ENCODE peak calls at places on chromosomes 1 and 21, in five cellular contexts. H is skeletal muscle cell; Q is lower lobe of right lung; N is T-cell; K is stimulated activated CD8-positive, alpha-beta memory T cell treated with anti-CD3 and anti-CD28 coated beads, Interleukin-12 subunit alpha, Interleukin-12 subunit beta, amount 100 ng/mL, for 1 hour. Z is an unnamed sample.

GRCh38 chr1:57258616-57259330 is 165.1 kb downstream of the DAB1 start:
- DNase-seq in N (no peak), H (no peak), K (no peak), Q (no peak), Z (no peak)

GRCh38 chr21:43333301-43334062 is 93.4 kb downstream of the SIK1 start:
- DNase-seq in H (peak; percentile 83), K (no peak), N (no peak), Q (peak; percentile 79), Z (peak; percentile 88)

GRCh38 chr1:183234660-183235476 is 48.8 kb downstream of the LAMC2 start:
- DNase-seq in H (peak; percentile 96), Q (no peak), N (no peak), K (no peak), Z (peak; percentile 91)

GRCh38 chr21:35682874-35683549 is 377.3 kb downstream of the SETD4 start:
- DNase-seq in Q (no peak), N (no peak), H (no peak), K (no peak), Z (no peak)

GRCh38 chr1:164651378-164651951 is 92.5 kb downstream of the PBX1 start:
- DNase-seq in N (no peak), K (peak; percentile 2), Q (no peak), H (no peak), Z (no peak)

GRCh38 chr1:84611091-84611490 is 36.9 kb upstream of the CTBS start:
- DNase-seq in K (no peak), Q (no peak), H (no peak), N (no peak), Z (no peak)

GRCh38 chr1:174996474-174996873 is 3.3 kb upstream of the CACYBP start:
- DNase-seq in H (no peak), K (no peak), N (no peak), Q (no peak), Z (no peak)

GRCh38 chr1:236108027-236108648 is 34.2 kb upstream of the GPR137B start:
- DNase-seq in H (no peak), Q (no peak), N (no peak), K (no peak), Z (no peak)

GRCh38 chr1:53754484-53755312 is 15.7 kb upstream of the GLIS1 start:
- DNase-seq in Q (no peak), K (no peak), H (peak; percentile 31), N (no peak), Z (no peak)

GRCh38 chr1:152514715-152515453 is 602 bp downstream of the CRCT1 start:
- DNase-seq in H (no peak), N (no peak), K (no peak), Q (no peak), Z (no peak)

GRCh38 chr1:118177998-118178397 is 7.0 kb downstream of the SPAG17 start:
- DNase-seq in Q (no peak), K (no peak), N (no peak), H (no peak), Z (no peak)

GRCh38 chr21:21019681-21020080 is 21.5 kb downstream of the NCAM2 start:
- DNase-seq in N (no peak), K (no peak), H (no peak), Q (no peak), Z (no peak)

GRCh38 chr1:184930645-184931044 is 43.7 kb downstream of the NIBAN1 start:
- DNase-seq in Q (no peak), N (no peak), H (no peak), K (no peak), Z (no peak)

GRCh38 chr1:183033205-183033604 is 10.0 kb downstream of the LAMC1 start:
- DNase-seq in N (no peak), K (no peak), Q (no peak), H (no peak), Z (no peak)

GRCh38 chr1:169681094-169681493 is 30.3 kb downstream of the SELL start:
- DNase-seq in H (no peak), K (no peak), Q (no peak), N (no peak), Z (no peak)

GRCh38 chr1:60343736-60344135 is 270.2 kb upstream of the C1orf87 start:
- DNase-seq in Q (no peak), K (no peak), H (no peak), N (no peak), Z (no peak)

GRCh38 chr1:153682730-153683129 is 4.2 kb downstream of the NPR1 start:
- DNase-seq in N (no peak), K (no peak), H (no peak), Q (peak; percentile 28), Z (no peak)

GRCh38 chr1:8903908-8904650 is 25.6 kb upstream of the ENO1 start:
- DNase-seq in N (no peak), K (no peak), Q (no peak), H (peak; percentile 82), Z (peak; percentile 95)

GRCh38 chr1:214551436-214552173 is at the start of gene PTPN14:
- DNase-seq in N (no peak), H (peak; percentile 85), K (no peak), Q (peak; percentile 90), Z (peak; percentile 82)

GRCh38 chr1:102858695-102859094 is 249.6 kb downstream of the COL11A1 start:
- DNase-seq in K (no peak), H (peak; percentile 48), Q (no peak), N (no peak), Z (peak; percentile 79)

GRCh38 chr21:27464643-27465042 is 497.8 kb upstream of the ADAMTS5 start:
- DNase-seq in H (no peak), K (no peak), N (no peak), Q (no peak), Z (peak; percentile 24)

GRCh38 chr1:7579831-7580804 is 191.0 kb upstream of the VAMP3 start:
- DNase-seq in K (no peak), N (no peak), H (no peak), Q (peak; percentile 29), Z (no peak)

GRCh38 chr1:69055223-69055622 is 512.5 kb upstream of the LRRC7 start:
- DNase-seq in N (no peak), H (peak; percentile 0), K (no peak), Q (no peak), Z (no peak)

GRCh38 chr1:168150283-168150682 is 13.6 kb upstream of the GPR161 start:
- DNase-seq in K (no peak), H (no peak), Q (no peak), N (no peak), Z (no peak)

GRCh38 chr1:19738669-19739068 is 61.0 kb downstream of the TMCO4 start:
- DNase-seq in H (no peak), N (no peak), Q (no peak), K (no peak), Z (no peak)